ENCODE peak calls at places on chromosomes 3 and 15, in six cellular contexts. One of them, this sample, is unnamed.

GRCh38 chr3:160265088-160265487 is 39.9 kb downstream of the C3orf80 start:
- DNase-seq in HCT116: no peak
- DNase-seq in fibroblast of lung: no peak
- DNase-seq in hepatocyte: no peak
- DNase-seq in endodermal cell: no peak
- DNase-seq in WTC11: no peak
- DNase-seq in this sample: no peak

GRCh38 chr3:53531749-53532148 is 37.3 kb downstream of the CACNA1D start:
- DNase-seq in HCT116: peak
- DNase-seq in fibroblast of lung: no peak
- DNase-seq in hepatocyte: peak
- DNase-seq in endodermal cell: peak
- DNase-seq in WTC11: no peak
- DNase-seq in this sample: peak

GRCh38 chr15:70956596-70956995 is 64.0 kb downstream of the LRRC49 start:
- DNase-seq in HCT116: no peak
- DNase-seq in fibroblast of lung: peak
- DNase-seq in hepatocyte: no peak
- DNase-seq in endodermal cell: no peak
- DNase-seq in WTC11: no peak
- DNase-seq in this sample: no peak

GRCh38 chr3:184335661-184336483 is 1.5 kb upstream of the FAM131A start:
- DNase-seq in HCT116: peak
- DNase-seq in fibroblast of lung: peak
- DNase-seq in hepatocyte: peak
- DNase-seq in endodermal cell: peak
- DNase-seq in WTC11: peak
- DNase-seq in this sample: peak

GRCh38 chr15:78298983-78299301 is 467 bp downstream of the SKIC8 start:
- DNase-seq in HCT116: no peak
- DNase-seq in fibroblast of lung: peak
- DNase-seq in hepatocyte: peak
- DNase-seq in endodermal cell: no peak
- DNase-seq in WTC11: no peak
- DNase-seq in this sample: no peak

GRCh38 chr3:45035441-45036301 is 9.6 kb downstream of the CLEC3B start:
- DNase-seq in HCT116: no peak
- DNase-seq in fibroblast of lung: no peak
- DNase-seq in hepatocyte: peak
- DNase-seq in endodermal cell: peak
- DNase-seq in WTC11: peak
- DNase-seq in this sample: no peak

GRCh38 chr15:58926823-58927222 is 6.7 kb downstream of the SLTM start:
- DNase-seq in HCT116: no peak
- DNase-seq in fibroblast of lung: no peak
- DNase-seq in hepatocyte: no peak
- DNase-seq in endodermal cell: no peak
- DNase-seq in WTC11: no peak
- DNase-seq in this sample: no peak

GRCh38 chr3:183527421-183527979 is 28.0 kb downstream of the KLHL6 start:
- DNase-seq in HCT116: no peak
- DNase-seq in fibroblast of lung: no peak
- DNase-seq in hepatocyte: no peak
- DNase-seq in endodermal cell: no peak
- DNase-seq in WTC11: no peak
- DNase-seq in this sample: no peak

GRCh38 chr15:78347586-78348543 is 7.7 kb downstream of the CRABP1 start:
- DNase-seq in HCT116: no peak
- DNase-seq in fibroblast of lung: no peak
- DNase-seq in hepatocyte: peak
- DNase-seq in endodermal cell: peak
- DNase-seq in WTC11: no peak
- DNase-seq in this sample: peak

GRCh38 chr3:151156618-151157216 is 46.3 kb downstream of the GPR171 start:
- DNase-seq in HCT116: peak
- DNase-seq in fibroblast of lung: peak
- DNase-seq in hepatocyte: peak
- DNase-seq in endodermal cell: no peak
- DNase-seq in WTC11: peak
- DNase-seq in this sample: peak

GRCh38 chr3:15205934-15206661 is at the start of gene CAPN7:
- DNase-seq in HCT116: peak
- DNase-seq in fibroblast of lung: peak
- DNase-seq in hepatocyte: peak
- DNase-seq in endodermal cell: peak
- DNase-seq in WTC11: peak
- DNase-seq in this sample: peak

GRCh38 chr3:58013099-58013498 is 4.9 kb downstream of the FLNB start:
- DNase-seq in HCT116: no peak
- DNase-seq in fibroblast of lung: no peak
- DNase-seq in hepatocyte: no peak
- DNase-seq in endodermal cell: no peak
- DNase-seq in WTC11: no peak
- DNase-seq in this sample: no peak

GRCh38 chr15:62903437-62903836 is 139.1 kb upstream of the TPM1 start:
- DNase-seq in HCT116: no peak
- DNase-seq in fibroblast of lung: no peak
- DNase-seq in hepatocyte: no peak
- DNase-seq in endodermal cell: no peak
- DNase-seq in WTC11: no peak
- DNase-seq in this sample: no peak

GRCh38 chr15:49075876-49076275 is 29.6 kb upstream of the SECISBP2L start:
- DNase-seq in HCT116: no peak
- DNase-seq in fibroblast of lung: no peak
- DNase-seq in hepatocyte: no peak
- DNase-seq in endodermal cell: no peak
- DNase-seq in WTC11: no peak
- DNase-seq in this sample: no peak

GRCh38 chr3:16104161-16104560 is 70.3 kb upstream of the GALNT15 start:
- DNase-seq in HCT116: no peak
- DNase-seq in fibroblast of lung: peak
- DNase-seq in hepatocyte: no peak
- DNase-seq in endodermal cell: no peak
- DNase-seq in WTC11: no peak
- DNase-seq in this sample: no peak

GRCh38 chr3:171757377-171758034 is 52.8 kb downstream of the PLD1 start:
- DNase-seq in HCT116: no peak
- DNase-seq in fibroblast of lung: no peak
- DNase-seq in hepatocyte: no peak
- DNase-seq in endodermal cell: no peak
- DNase-seq in WTC11: no peak
- DNase-seq in this sample: no peak

GRCh38 chr15:40333922-40334492 is 6.7 kb downstream of the CCDC9B start:
- DNase-seq in HCT116: no peak
- DNase-seq in fibroblast of lung: peak
- DNase-seq in hepatocyte: peak
- DNase-seq in endodermal cell: no peak
- DNase-seq in WTC11: no peak
- DNase-seq in this sample: no peak

GRCh38 chr3:82001276-82001953 is 240.0 kb upstream of the GBE1 start:
- DNase-seq in HCT116: no peak
- DNase-seq in fibroblast of lung: no peak
- DNase-seq in hepatocyte: no peak
- DNase-seq in endodermal cell: no peak
- DNase-seq in WTC11: no peak
- DNase-seq in this sample: no peak

GRCh38 chr3:194953291-194953690 is 267.6 kb downstream of the FAM43A start:
- DNase-seq in HCT116: no peak
- DNase-seq in fibroblast of lung: no peak
- DNase-seq in hepatocyte: no peak
- DNase-seq in endodermal cell: no peak
- DNase-seq in WTC11: no peak
- DNase-seq in this sample: no peak

DNA sequence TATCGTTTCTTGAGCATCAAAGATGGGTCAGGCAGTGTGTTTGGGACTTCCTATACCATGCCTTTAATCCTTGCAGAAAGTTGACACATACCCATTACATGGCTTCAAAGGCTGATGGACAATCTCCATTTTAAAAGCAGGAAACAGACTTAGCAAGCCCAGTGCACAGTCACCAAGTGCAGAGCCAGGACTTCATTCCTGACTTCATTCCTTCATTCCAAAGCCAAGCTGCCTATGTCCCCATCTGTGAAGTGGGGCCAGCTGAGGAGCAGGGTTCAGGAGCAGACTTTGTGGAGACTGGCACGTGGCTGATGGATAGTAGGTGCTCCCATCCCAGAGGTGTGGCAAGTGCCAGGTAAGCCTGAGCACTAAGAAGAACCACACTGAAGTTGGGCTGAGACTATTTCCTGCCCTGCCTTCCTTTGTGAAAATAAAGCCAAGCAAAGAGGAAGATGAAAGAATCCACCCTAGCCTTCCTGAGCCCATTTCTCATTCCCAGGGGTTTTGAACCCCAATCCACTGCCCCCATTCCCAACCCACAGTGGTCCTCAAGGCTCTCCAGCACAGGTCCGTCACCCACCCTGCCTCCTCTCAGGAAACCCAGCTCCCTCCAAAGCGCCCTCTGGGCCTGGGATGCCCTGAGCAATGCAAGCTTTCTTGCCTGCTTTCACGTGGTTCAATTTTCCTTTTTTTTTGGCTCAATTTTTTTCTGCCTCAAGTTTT is 1.8 kb downstream of the CX3CR1 start:
- DNase-seq in HCT116: no peak
- DNase-seq in fibroblast of lung: no peak
- DNase-seq in hepatocyte: no peak
- DNase-seq in endodermal cell: peak
- DNase-seq in WTC11: no peak
- DNase-seq in this sample: no peak
- TF ChIP-seq CTCF in HCT116: no peak
- TF ChIP-seq CTCF in fibroblast of lung: no peak
- TF ChIP-seq CTCF in hepatocyte: no peak
- TF ChIP-seq CTCF in endodermal cell: no peak
- TF ChIP-seq CTCF in WTC11: no peak
- TF ChIP-seq CTCF in this sample: no peak

DNA sequence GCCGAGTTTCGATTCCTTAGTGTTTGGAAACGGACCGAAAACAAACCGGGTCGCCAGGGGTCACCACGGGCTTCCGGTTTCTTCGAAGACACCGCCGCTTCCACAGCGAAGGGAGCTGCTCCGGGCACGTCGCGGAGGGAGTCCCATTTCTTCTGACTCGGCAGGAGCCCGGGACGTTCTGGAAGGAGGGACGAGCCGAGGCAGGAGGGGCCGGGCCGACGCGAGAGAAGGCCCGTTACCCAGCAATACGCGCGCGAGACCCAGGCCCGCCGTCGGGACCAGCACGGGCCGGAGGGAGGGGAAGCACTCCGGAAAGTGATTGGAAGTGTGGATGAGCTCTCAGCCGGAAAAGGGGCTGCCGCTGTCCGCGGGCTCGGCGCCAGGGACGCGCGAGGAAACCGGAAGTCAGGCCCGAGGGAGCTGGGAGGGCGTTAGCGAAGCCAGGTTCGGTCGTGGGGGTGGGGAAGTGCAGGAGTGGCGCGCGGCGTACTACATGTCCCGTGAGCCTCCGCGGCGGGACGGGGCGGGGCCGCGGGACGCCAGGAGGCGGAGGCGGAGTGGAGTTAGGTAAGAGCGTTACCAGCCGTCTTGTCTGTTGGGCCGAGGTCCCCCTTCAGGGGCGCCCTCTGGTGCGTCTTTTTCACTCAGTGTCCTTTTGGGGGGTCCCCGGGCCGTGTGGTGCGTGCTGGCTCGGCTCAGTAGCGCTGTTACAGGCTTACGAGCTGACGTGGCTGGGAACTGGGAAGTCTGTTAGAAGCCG is at the start of the genes AZI2 and ZCWPW2:
- DNase-seq in HCT116: peak
- DNase-seq in fibroblast of lung: peak
- DNase-seq in hepatocyte: peak
- DNase-seq in endodermal cell: peak
- DNase-seq in WTC11: peak
- DNase-seq in this sample: peak
- TF ChIP-seq CTCF in HCT116: no peak
- TF ChIP-seq CTCF in fibroblast of lung: no peak
- TF ChIP-seq CTCF in hepatocyte: peak
- TF ChIP-seq CTCF in endodermal cell: peak
- TF ChIP-seq CTCF in WTC11: no peak
- TF ChIP-seq CTCF in this sample: no peak

GRCh38 chr3:51646091-51646490 is 25.0 kb upstream of the TEX264 start:
- DNase-seq in HCT116: no peak
- DNase-seq in fibroblast of lung: peak
- DNase-seq in hepatocyte: no peak
- DNase-seq in endodermal cell: no peak
- DNase-seq in WTC11: no peak
- DNase-seq in this sample: no peak

GRCh38 chr3:51637941-51638471 is 33.0 kb upstream of the TEX264 start:
- DNase-seq in HCT116: peak
- DNase-seq in fibroblast of lung: peak
- DNase-seq in hepatocyte: peak
- DNase-seq in endodermal cell: peak
- DNase-seq in WTC11: peak
- DNase-seq in this sample: peak

GRCh38 chr3:51637144-51637940 is 33.7 kb upstream of the TEX264 start:
- DNase-seq in HCT116: no peak
- DNase-seq in fibroblast of lung: no peak
- DNase-seq in hepatocyte: no peak
- DNase-seq in endodermal cell: no peak
- DNase-seq in WTC11: no peak
- DNase-seq in this sample: peak

DNA sequence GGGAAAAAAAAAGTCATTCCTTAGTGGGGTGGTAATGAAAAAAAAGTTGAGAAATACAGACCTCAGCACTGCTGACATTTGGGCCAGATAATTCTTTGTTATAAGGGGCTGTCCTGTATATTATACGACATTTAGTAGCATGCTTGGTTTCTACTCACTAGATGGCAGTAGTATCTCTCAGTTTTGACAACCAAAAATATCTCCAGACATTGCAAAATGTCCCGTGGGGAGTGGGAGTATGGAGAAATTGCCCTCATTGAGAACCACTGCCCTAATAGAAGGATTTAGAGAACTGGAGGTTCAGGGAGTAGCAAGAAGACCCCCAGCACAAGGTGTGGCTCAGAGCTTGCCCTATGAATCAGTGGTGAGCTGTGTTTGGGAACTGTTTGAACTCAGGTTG is 28.6 kb upstream of the TEX264 start:
- DNase-seq in HCT116: no peak
- DNase-seq in fibroblast of lung: no peak
- DNase-seq in hepatocyte: no peak
- DNase-seq in endodermal cell: no peak
- DNase-seq in WTC11: no peak
- DNase-seq in this sample: no peak
- TF ChIP-seq CTCF in HCT116: peak
- TF ChIP-seq CTCF in fibroblast of lung: no peak
- TF ChIP-seq CTCF in hepatocyte: peak
- TF ChIP-seq CTCF in endodermal cell: peak
- TF ChIP-seq CTCF in WTC11: no peak
- TF ChIP-seq CTCF in this sample: no peak

DNA sequence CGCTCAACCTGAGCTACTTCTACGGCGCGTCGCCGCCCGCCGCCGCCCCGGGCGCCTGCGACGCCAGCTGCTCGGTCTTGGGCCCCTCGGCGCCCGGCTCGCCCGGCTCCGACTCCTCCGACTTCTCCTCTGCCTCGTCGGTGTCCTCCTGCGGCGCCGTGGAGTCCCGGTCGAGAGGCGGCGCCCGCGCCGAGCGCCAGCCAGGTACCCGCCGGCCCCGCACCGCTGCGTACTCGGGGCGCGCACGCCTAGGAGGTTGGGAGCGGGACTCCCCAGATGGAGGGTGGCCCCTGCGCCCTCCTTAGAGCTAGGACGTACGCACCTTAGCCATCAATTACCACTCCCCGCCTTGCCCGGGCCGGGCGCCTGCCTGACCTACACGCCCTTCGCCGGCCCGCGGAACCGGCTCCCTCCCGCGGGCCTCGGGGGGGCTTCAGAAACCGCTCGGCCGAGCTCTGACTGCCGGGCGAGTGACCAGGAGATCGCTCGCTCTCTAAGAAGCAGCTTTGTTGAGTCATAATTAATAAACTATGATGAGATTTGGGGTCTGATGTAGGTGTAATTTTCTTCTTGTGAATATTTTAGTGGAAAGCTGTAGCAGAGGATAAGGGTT is 506 bp downstream of the NFKBIZ start:
- DNase-seq in HCT116: no peak
- DNase-seq in fibroblast of lung: no peak
- DNase-seq in hepatocyte: no peak
- DNase-seq in endodermal cell: peak
- DNase-seq in WTC11: peak
- DNase-seq in this sample: no peak
- TF ChIP-seq CTCF in HCT116: no peak
- TF ChIP-seq CTCF in fibroblast of lung: no peak
- TF ChIP-seq CTCF in hepatocyte: no peak
- TF ChIP-seq CTCF in endodermal cell: peak
- TF ChIP-seq CTCF in WTC11: no peak
- TF ChIP-seq CTCF in this sample: no peak

This sample was measured in Calu3.